ENCODE peak calls at places on chromosomes 2 and 18, in ten cellular contexts. R is COR-L47; A is GM19239; B is activated T-helper 1 cell treated with anti-CD3 and anti-CD28 coated beads, Interleukin-2, amount 50 U/mL, for 16 hours; K is hypothalamus; H is KBM-7; Z is omental fat pad; X is GM04503; G is hepatocyte; Y is HCEC 1CT. D is an unnamed sample.

GRCh38 chr2:151922845-151923666 is 94.8 kb upstream of the ARL5A start:
- DNase-seq in Y (no peak), H (no peak), K (no peak), X (no peak), R (peak; percentile 23), G (peak; percentile 52), A (no peak), Z (peak; percentile 47), B (no peak), D (peak; percentile 83)

GRCh38 chr2:29115797-29116781 is 874 bp downstream of the CLIP4 start:
- DNase-seq in A (peak; percentile 47), Z (peak; percentile 93), R (peak; percentile 22), H (peak; percentile 56), Y (peak; percentile 75), K (no peak), B (peak; percentile 36), G (peak; percentile 78), X (peak; percentile 72), D (peak; percentile 66)

GRCh38 chr2:234031207-234031606 is 19.3 kb upstream of the SPP2 start:
- DNase-seq in G (no peak), X (no peak), A (no peak), B (no peak), Z (no peak), R (no peak), K (no peak), H (no peak), Y (peak; percentile 37), D (no peak)

GRCh38 chr18:48743046-48743445 is 204.2 kb downstream of the CTIF start:
- DNase-seq in Y (peak; percentile 44), R (no peak), X (peak; percentile 87), H (no peak), A (no peak), B (no peak), Z (no peak), K (no peak), G (peak; percentile 41), D (no peak)

GRCh38 chr2:36329251-36329650 is 26.3 kb upstream of the CRIM1 start:
- DNase-seq in A (no peak), X (no peak), Z (no peak), G (no peak), R (no peak), K (no peak), Y (peak; percentile 28), H (no peak), B (no peak), D (no peak)

GRCh38 chr18:46675112-46675511 is 18.1 kb upstream of the LOXHD1 start:
- DNase-seq in R (no peak), K (no peak), Y (no peak), H (no peak), A (no peak), X (no peak), Z (no peak), G (no peak), B (no peak), D (peak; percentile 46)

GRCh38 chr2:238790877-238791276 is 57.0 kb upstream of the TWIST2 start:
- DNase-seq in G (no peak), B (no peak), Y (no peak), K (no peak), H (no peak), X (peak; percentile 31), A (no peak), R (no peak), Z (no peak), D (no peak)

GRCh38 chr2:180520816-180521595 is 459.4 kb upstream of the UBE2E3 start:
- DNase-seq in Y (peak; percentile 80), Z (no peak), X (no peak), G (peak; percentile 22), A (no peak), B (no peak), K (no peak), H (no peak), R (no peak), D (no peak)

GRCh38 chr2:55555977-55556376 is 36.5 kb downstream of the CFAP36 start:
- DNase-seq in H (no peak), Y (peak; percentile 4), R (no peak), X (peak; percentile 17), Z (no peak), K (no peak), A (no peak), G (peak; percentile 18), B (no peak), D (no peak)

GRCh38 chr18:2914844-2915243 is 68.0 kb downstream of the EMILIN2 start:
- DNase-seq in G (no peak), Y (no peak), R (no peak), K (no peak), H (no peak), Z (no peak), A (no peak), B (no peak), X (no peak), D (no peak)

GRCh38 chr2:201985740-201986735 is 47.6 kb upstream of the FZD7 start:
- DNase-seq in K (no peak), G (no peak), Y (no peak), R (no peak), B (no peak), X (no peak), A (no peak), Z (no peak), H (no peak), D (no peak)

GRCh38 chr2:24315669-24316068 is 44.7 kb downstream of the ITSN2 start:
- DNase-seq in Y (no peak), B (no peak), K (no peak), X (no peak), G (no peak), Z (no peak), R (no peak), H (no peak), A (peak; percentile 13), D (no peak)

GRCh38 chr2:128630974-128631697 is 312.5 kb upstream of the HS6ST1 start:
- DNase-seq in H (no peak), K (no peak), G (no peak), Z (no peak), B (no peak), R (no peak), Y (no peak), A (no peak), X (no peak), D (no peak)

GRCh38 chr2:207165121-207166038 is at the start of gene KLF7:
- DNase-seq in A (no peak), X (no peak), Z (no peak), B (peak; percentile 28), H (peak; percentile 55), K (no peak), R (no peak), Y (peak; percentile 20), G (peak; percentile 56), D (peak; percentile 50)

GRCh38 chr2:6828299-6828584 is 37.5 kb downstream of the CMPK2 start:
- DNase-seq in A (no peak), Z (no peak), R (peak; percentile 67), B (no peak), Y (no peak), H (peak; percentile 51), G (peak; percentile 66), X (no peak), K (no peak), D (peak; percentile 58)

D was measured in NB4.